ENCODE peak calls at places on chromosomes 2 and 18, in four cellular contexts. R, Y, H and W are unnamed samples.

GRCh38 chr18:26405190-26405781 is 143.1 kb downstream of the KCTD1 start:
- DNase-seq in R (peak; percentile 53), Y (no peak), H (peak; percentile 47), W (peak; percentile 47)

GRCh38 chr2:24919977-24920812 is at the start of gene ADCY3:
- DNase-seq in R (peak; percentile 29), Y (no peak), H (peak; percentile 57), W (peak; percentile 48)

GRCh38 chr2:136765256-136765735 is at the start of gene THSD7B:
- DNase-seq in R (no peak), Y (no peak), H (peak; percentile 41), W (no peak)

GRCh38 chr2:238938460-238939055 is 90.7 kb downstream of the TWIST2 start:
- DNase-seq in R (peak; percentile 94), Y (no peak), H (peak; percentile 17), W (no peak)

GRCh38 chr2:165198181-165198580 is 5.7 kb downstream of the SCN3A start:
- DNase-seq in R (no peak), Y (no peak), H (no peak), W (no peak)

GRCh38 chr18:48034651-48035555 is 104.4 kb upstream of the SMAD2 start:
- DNase-seq in R (no peak), Y (no peak), H (no peak), W (no peak)

GRCh38 chr2:1728821-1729220 is 15.5 kb downstream of the PXDN start:
- DNase-seq in R (peak; percentile 62), Y (no peak), H (peak; percentile 74), W (peak; percentile 65)

GRCh38 chr2:58734365-58734764 is 493.2 kb upstream of the FANCL start:
- DNase-seq in R (peak; percentile 5), Y (no peak), H (no peak), W (peak; percentile 43)

GRCh38 chr2:189164732-189165131 is 14.8 kb downstream of the COL5A2 start:
- DNase-seq in R (peak; percentile 80), Y (no peak), H (no peak), W (no peak)

GRCh38 chr2:106771811-106772210 is 114.2 kb downstream of the ST6GAL2 start:
- DNase-seq in R (no peak), Y (no peak), H (no peak), W (no peak)

GRCh38 chr2:232142049-232142448 is 180.5 kb downstream of the DIS3L2 start:
- DNase-seq in R (peak; percentile 31), Y (no peak), H (peak; percentile 52), W (peak; percentile 68)

GRCh38 chr2:81250270-81250669 is 945.7 kb upstream of the LRRTM1 start:
- DNase-seq in R (no peak), Y (no peak), H (no peak), W (no peak)

GRCh38 chr18:57188851-57189565 is 42.1 kb downstream of the BOD1L2 start:
- DNase-seq in R (no peak), Y (no peak), H (no peak), W (no peak)

GRCh38 chr2:23413641-23414040 is 28.7 kb downstream of the KLHL29 start:
- DNase-seq in R (no peak), Y (no peak), H (no peak), W (no peak)
- H4K5ac ChIP-seq in R (no peak overlapping the region), Y (no peak overlapping the region), H (no peak overlapping the region), W (no peak overlapping the region)

GRCh38 chr2:207897541-207898353 is 127.6 kb downstream of the PLEKHM3 start:
- DNase-seq in R (no peak), Y (no peak), H (no peak), W (no peak)
- H4K5ac ChIP-seq in R (no peak overlapping the region), Y (no peak overlapping the region), H (no peak overlapping the region), W (no peak overlapping the region)

GRCh38 chr2:11705063-11705462 is 35.1 kb upstream of the NTSR2 start:
- DNase-seq in R (no peak), Y (no peak), H (no peak), W (no peak)
- H4K5ac ChIP-seq in R (no peak overlapping the region), Y (no peak overlapping the region), H (no peak overlapping the region), W (no peak overlapping the region)

DNA sequence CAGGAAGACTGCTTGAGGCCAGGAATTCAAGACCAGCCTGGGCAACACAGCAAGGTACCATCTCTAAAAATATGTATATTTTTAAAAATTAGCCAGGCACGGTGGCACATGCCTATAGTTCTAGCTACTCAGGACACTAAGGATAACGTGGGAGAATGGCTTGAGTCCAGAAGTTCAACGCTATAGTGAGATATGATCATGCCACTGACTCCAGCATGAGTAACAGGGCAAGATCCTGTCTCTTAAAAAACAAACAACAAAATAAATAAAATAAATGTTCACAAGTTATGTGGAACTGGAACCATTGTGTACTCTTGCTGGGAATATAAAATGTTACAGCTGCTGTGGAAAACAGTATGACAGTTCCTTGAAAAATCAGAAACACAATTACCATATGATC is 47.2 kb downstream of the USP34 start:
- DNase-seq in R (peak; percentile 69), Y (no peak), H (no peak), W (no peak)
- H4K5ac ChIP-seq in R (no peak overlapping the region), Y (no peak overlapping the region), H (no peak overlapping the region), W (no peak overlapping the region)